ENCODE peak calls at places on chromosomes 13 and 19, in ten cellular contexts. I, R, O, F, L, D, H, J, W and Y are unnamed samples.

GRCh38 chr13:92460479-92460878 is 766.1 kb upstream of the GPC6 start:
- DNase-seq in H (no peak), D (no peak), R (no peak), L (no peak), J (no peak), W (no peak), I (no peak), F (no peak), O (no peak), Y (no peak)

GRCh38 chr13:112838038-112838965 is 130.7 kb upstream of the MCF2L start:
- DNase-seq in H (no peak), D (no peak), J (no peak), I (no peak), F (no peak), W (no peak), L (peak), R (peak), O (no peak), Y (no peak)

GRCh38 chr13:81393686-81394085 is 1052.8 kb upstream of the SPRY2 start:
- DNase-seq in O (no peak), F (no peak), L (no peak), R (no peak), H (no peak), I (no peak), D (no peak), J (no peak), W (no peak), Y (no peak)

GRCh38 chr19:40751065-40751923 is at the start of gene SNRPA:
- DNase-seq in O (peak), F (peak), H (peak), J (peak), W (peak), D (peak), L (peak), I (peak), R (peak), Y (peak)

GRCh38 chr19:16951529-16951928 is 62.7 kb downstream of the F2RL3 start:
- DNase-seq in J (no peak), L (no peak), F (no peak), R (no peak), O (no peak), D (peak), H (no peak), W (no peak), I (no peak), Y (no peak)

GRCh38 chr19:33387351-33388230 is 14.1 kb downstream of the CEBPG start:
- DNase-seq in J (no peak), F (no peak), I (no peak), D (peak), W (no peak), H (peak), L (no peak), O (no peak), R (no peak), Y (no peak)

GRCh38 chr13:94712812-94713555 is 639 bp upstream of the SOX21 start:
- DNase-seq in H (no peak), W (peak), O (no peak), J (no peak), D (no peak), F (no peak), R (peak), I (no peak), L (peak), Y (no peak)

GRCh38 chr13:93260591-93260990 is 34.0 kb downstream of the GPC6 start:
- DNase-seq in H (no peak), R (no peak), J (no peak), F (no peak), L (no peak), W (no peak), I (no peak), O (no peak), D (no peak), Y (no peak)

GRCh38 chr19:49150106-49150943 is 4.9 kb downstream of the HRC start:
- DNase-seq in F (peak), D (peak), R (peak), L (peak), W (peak), H (peak), I (no peak), O (no peak), J (peak), Y (peak)

GRCh38 chr13:95060120-95060519 is 241.1 kb downstream of the ABCC4 start:
- DNase-seq in H (no peak), L (no peak), W (no peak), F (no peak), D (no peak), O (no peak), R (no peak), I (no peak), J (no peak), Y (no peak)

GRCh38 chr13:49669735-49670309 is 21.5 kb downstream of the EBPL start:
- DNase-seq in I (no peak), D (peak), L (peak), W (peak), H (peak), F (no peak), R (peak), O (no peak), J (peak), Y (no peak)

GRCh38 chr13:32314968-32315254 is 252 bp downstream of the ZAR1L start:
- DNase-seq in F (peak), R (no peak), H (no peak), I (no peak), W (peak), D (peak), L (no peak), J (peak), O (no peak), Y (no peak)

GRCh38 chr13:99225078-99225477 is 24.4 kb downstream of the UBAC2 start:
- DNase-seq in D (no peak), R (no peak), F (no peak), O (no peak), I (no peak), L (no peak), H (no peak), W (no peak), J (no peak), Y (no peak)

GRCh38 chr19:55340784-55341147 is 1.1 kb downstream of the KMT5C start:
- DNase-seq in H (no peak), L (no peak), I (no peak), O (no peak), F (no peak), J (no peak), R (no peak), W (no peak), D (no peak), Y (peak)

GRCh38 chr19:43778651-43779050 is 2.1 kb downstream of the KCNN4 start:
- DNase-seq in F (no peak), H (no peak), J (no peak), I (no peak), W (no peak), R (no peak), L (no peak), O (no peak), D (no peak), Y (no peak)

GRCh38 chr19:40608957-40609356 is 7.8 kb downstream of the LTBP4 start:
- DNase-seq in I (no peak), L (no peak), O (no peak), J (no peak), D (no peak), H (no peak), W (no peak), F (no peak), R (no peak), Y (no peak)

GRCh38 chr19:9995079-9995478 is 15.2 kb downstream of the COL5A3 start:
- DNase-seq in J (no peak), L (no peak), F (no peak), H (no peak), R (no peak), O (no peak), W (no peak), I (no peak), D (no peak), Y (no peak)

GRCh38 chr19:13834308-13834790 is 39.1 kb downstream of the ZSWIM4 start:
- DNase-seq in R (no peak), I (no peak), D (no peak), F (no peak), O (no peak), W (no peak), H (no peak), L (peak), J (no peak), Y (no peak)
- H3K27ac ChIP-seq in R (peak), I (peak), D (peak), F (peak), O (peak), W (peak), H (peak), L (peak), J (peak), Y (peak)

GRCh38 chr13:52412128-52412527 is 6.2 kb upstream of the THSD1 start:
- DNase-seq in R (no peak), H (no peak), W (no peak), I (no peak), F (no peak), D (no peak), O (no peak), L (no peak), J (no peak), Y (no peak)

GRCh38 chr13:52405767-52406494 is at the start of gene THSD1:
- DNase-seq in H (peak), R (no peak), W (peak), O (no peak), F (peak), I (no peak), D (peak), J (peak), L (peak), Y (peak)

GRCh38 chr13:52405369-52405766 is 604 bp downstream of the THSD1 start:
- DNase-seq in D (no peak), R (no peak), J (no peak), O (no peak), H (no peak), I (no peak), F (no peak), L (no peak), W (no peak), Y (no peak)

GRCh38 chr13:52411629-52412028 is 5.7 kb upstream of the THSD1 start:
- DNase-seq in O (no peak), L (no peak), W (no peak), D (no peak), F (no peak), H (no peak), R (no peak), I (no peak), J (no peak), Y (no peak)

DNA sequence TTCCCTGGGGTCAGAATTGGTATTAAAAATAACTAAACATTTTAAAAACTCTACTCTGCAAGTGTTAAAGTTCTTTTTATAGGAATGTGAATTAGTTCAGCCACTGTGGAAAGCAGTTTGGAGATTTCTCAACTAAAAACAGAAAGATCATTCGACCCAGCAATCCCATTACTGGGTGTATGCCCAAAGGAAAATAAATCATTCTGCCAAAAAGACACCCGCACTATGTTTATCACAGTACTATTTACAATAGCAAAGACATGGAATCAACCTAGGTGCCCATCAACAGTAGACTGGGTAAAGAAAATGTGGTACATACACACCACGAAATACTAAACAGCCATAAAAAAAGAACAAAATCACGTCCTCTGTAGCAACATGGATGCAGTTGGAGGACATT is 657 bp upstream of the THSD1 start:
- DNase-seq in L (no peak), D (no peak), F (no peak), R (no peak), I (no peak), J (no peak), O (no peak), W (no peak), H (no peak), Y (no peak)
- H3K27ac ChIP-seq in L (peak), D (peak), F (no peak), R (no peak), I (no peak), J (no peak), O (no peak), W (no peak), H (no peak), Y (peak)

GRCh38 chr13:42883142-42883541 is 101.8 kb downstream of the FAM216B start:
- DNase-seq in D (no peak), O (no peak), F (no peak), R (no peak), L (no peak), H (no peak), W (no peak), I (no peak), J (no peak), Y (no peak)
- H3K27ac ChIP-seq in D (no peak), O (no peak), F (no peak), R (no peak), L (no peak), H (no peak), W (no peak), I (no peak), J (no peak), Y (no peak)

GRCh38 chr13:39283062-39283461 is 244.8 kb downstream of the NHLRC3 start:
- DNase-seq in W (no peak), F (no peak), H (no peak), D (no peak), L (no peak), O (no peak), I (no peak), R (no peak), J (no peak), Y (no peak)
- H3K27ac ChIP-seq in W (no peak), F (no peak), H (peak), D (no peak), L (no peak), O (no peak), I (no peak), R (no peak), J (no peak), Y (no peak)